ENCODE peak calls at places on chromosomes 12 and 14, in four cellular contexts. O is K562, J is GM12878, R is HepG2. E is an unnamed sample.

GRCh38 chr12:98736352-98737326 is 91.5 kb downstream of the APAF1 start:
- DNase-seq in J (no peak), O (peak; percentile 21), R (peak; percentile 66), E (no peak)

GRCh38 chr12:27865421-27865820 is 85.4 kb upstream of the MANSC4 start:
- DNase-seq in O (no peak), R (no peak), J (no peak), E (no peak)

GRCh38 chr12:6033546-6033945 is 88.5 kb upstream of the ANO2 start:
- DNase-seq in O (no peak), R (no peak), J (no peak), E (no peak)

GRCh38 chr14:55942826-55943225 is 175.4 kb upstream of the PELI2 start:
- DNase-seq in R (no peak), O (no peak), J (no peak), E (no peak)

GRCh38 chr14:97723834-97724770 is 926.9 kb downstream of the VRK1 start:
- DNase-seq in R (no peak), J (no peak), O (no peak), E (no peak)

GRCh38 chr12:32108829-32109228 is 2.2 kb downstream of the BICD1 start:
- DNase-seq in R (no peak), J (no peak), O (no peak), E (no peak)

GRCh38 chr14:20454359-20454644 is 310 bp downstream of the OSGEP start:
- DNase-seq in J (no peak), R (no peak), O (no peak), E (no peak)

GRCh38 chr12:105654606-105655005 is 324.1 kb downstream of the C12orf75 start:
- DNase-seq in J (no peak), R (no peak), O (no peak), E (no peak)

GRCh38 chr14:87491816-87492215 is 501.2 kb downstream of the GALC start:
- DNase-seq in R (no peak), J (no peak), O (no peak), E (no peak)

DNA sequence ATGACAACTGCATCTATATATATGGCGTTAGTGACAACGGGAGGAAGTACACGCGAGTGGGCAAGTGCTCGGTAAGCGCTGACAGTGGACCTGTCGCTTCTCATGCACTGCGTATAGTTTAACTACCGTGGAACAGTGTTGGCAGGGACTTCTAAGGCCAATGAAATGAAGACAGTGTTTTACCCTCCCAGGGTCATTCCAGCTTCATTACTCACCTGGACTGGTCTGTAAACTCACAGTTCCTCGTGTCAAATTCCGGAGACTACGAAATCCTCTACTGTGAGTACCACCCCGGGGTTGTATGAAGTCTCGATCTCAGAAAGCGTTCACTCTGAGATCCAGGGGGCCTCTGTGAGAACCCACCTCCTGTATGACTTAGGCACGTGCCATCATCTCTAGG is 129.2 kb upstream of the EVL start:
- DNase-seq in J (no peak), O (no peak), R (no peak), E (no peak)
- TF ChIP-seq FOXK2 in J (no peak), O (no peak), R (no peak), E (no peak)

DNA sequence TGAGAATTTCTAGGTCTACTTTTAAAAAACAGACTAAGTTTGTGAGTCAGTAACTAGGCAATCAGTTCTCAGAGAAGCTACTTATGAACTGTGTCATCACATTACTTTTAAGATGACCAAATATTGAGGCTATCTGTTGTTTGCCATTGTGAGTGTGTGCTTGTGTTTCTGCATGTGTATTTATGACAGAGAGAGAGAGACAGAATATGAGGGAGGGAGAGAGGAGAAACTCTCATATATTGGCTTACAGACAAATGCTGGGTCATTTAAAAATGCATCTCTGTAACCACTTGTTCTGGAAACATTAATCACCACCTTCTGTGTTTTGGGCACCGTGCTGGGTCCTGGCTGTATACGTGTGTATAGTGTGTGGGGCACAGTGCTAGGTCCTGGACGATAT is 161.5 kb upstream of the FRMD6 start:
- DNase-seq in O (no peak), J (no peak), R (no peak), E (no peak)
- TF ChIP-seq FOXM1 in O (no peak), J (no peak), R (no peak), E (no peak)

DNA sequence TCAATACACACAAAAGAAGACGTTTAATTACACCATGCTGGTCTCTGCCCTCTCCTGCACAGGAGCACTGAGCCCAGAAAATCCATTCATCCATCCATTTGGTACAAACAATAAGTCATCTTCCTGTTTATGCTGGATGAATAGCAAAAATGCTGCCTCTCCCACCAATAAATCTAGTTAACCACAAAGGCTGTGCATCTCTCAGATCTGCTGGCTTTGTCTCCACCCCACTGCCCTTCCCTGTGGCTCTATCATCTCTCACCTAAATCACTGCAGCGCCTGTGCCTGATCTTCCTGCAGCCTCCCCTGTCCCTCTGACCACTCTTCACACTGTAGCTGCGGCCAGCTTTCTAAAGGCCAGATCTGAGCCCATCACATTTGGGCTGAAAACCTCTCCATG is 72.9 kb upstream of the DDX11 start:
- DNase-seq in J (no peak), R (no peak), O (no peak), E (no peak)
- TF ChIP-seq TARDBP in J (no peak), R (no peak), O (no peak), E (no peak)

GRCh38 chr12:75975692-75976091 is 55.9 kb downstream of the PHLDA1 start:
- DNase-seq in O (no peak), J (no peak), R (no peak), E (no peak)
- TF ChIP-seq FOXK2 in O (no peak), J (no peak), R (no peak), E (no peak)

DNA sequence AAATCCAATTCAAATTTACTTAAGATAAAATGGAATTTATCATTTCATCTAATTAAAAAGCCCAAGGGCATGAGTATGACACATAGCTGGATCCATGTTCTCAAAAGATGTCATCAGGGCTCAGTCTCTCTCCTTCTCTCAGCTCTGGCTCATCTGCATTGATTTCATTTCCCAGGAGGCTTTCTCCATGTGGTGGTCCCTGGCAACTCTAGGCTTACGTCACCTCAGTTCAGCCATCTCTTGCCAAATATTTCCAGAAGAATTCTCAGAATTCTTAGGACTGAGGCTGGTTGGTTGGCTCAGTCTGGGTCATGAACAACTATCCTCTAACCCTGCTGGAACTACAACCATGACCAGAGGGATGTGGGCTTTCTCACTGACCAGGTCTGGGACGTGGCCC is 65.3 kb downstream of the FOS start:
- DNase-seq in O (no peak), R (no peak), J (no peak), E (no peak)
- TF ChIP-seq FOXM1 in O (no peak), R (no peak), J (no peak), E (no peak)

DNA sequence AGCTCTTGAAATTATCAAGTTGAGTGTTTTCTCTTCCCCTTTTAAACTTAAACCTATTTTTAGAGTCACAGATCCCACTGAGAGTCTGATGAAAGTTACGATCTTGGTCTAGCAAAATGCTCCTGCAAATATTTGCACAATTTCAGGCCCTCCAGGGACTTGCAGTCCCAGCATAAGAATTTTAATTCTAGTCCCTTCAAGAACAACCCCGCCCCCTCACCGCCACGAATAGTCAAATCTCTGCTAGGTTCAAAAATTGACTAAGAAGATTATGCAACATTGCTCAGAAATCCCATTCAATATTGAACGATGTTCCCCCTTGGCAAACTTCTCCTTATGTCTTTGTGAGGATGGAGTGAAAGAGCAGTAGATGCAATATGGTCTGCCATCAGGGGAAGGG is 127.4 kb upstream of the CCDC175 start:
- DNase-seq in R (no peak), O (no peak), J (no peak), E (no peak)
- TF ChIP-seq TARDBP in R (no peak), O (no peak), J (no peak), E (no peak)